ENCODE peak calls at places on chromosomes 1 and 21, in five cellular contexts. U is K562, T is GM12878, J is HepG2, I is H1. S is an unnamed sample.
A peak's percentile ranks its signal among the peaks of the same experiment; 100 is the strongest.

GRCh38 chr1:30908446-30908885 is at the start of gene SDC3:
- DNase-seq in U (peak; percentile 85), T (no peak), J (no peak), I (no peak), S (peak; percentile 58)

GRCh38 chr1:153577624-153578051 is 12.0 kb upstream of the S100A2 start:
- DNase-seq in U (no peak), T (no peak), J (no peak), I (no peak), S (no peak)

GRCh38 chr21:29351691-29352090 is 53.0 kb downstream of the BACH1 start:
- DNase-seq in U (no peak), T (no peak), J (no peak), I (no peak), S (no peak)

GRCh38 chr1:83810160-83810559 is 188.8 kb downstream of the TTLL7 start:
- DNase-seq in U (no peak), T (no peak), J (no peak), I (no peak), S (no peak)

GRCh38 chr21:44477712-44478111 is 22.4 kb downstream of the LRRC3 start:
- DNase-seq in U (no peak), T (no peak), J (no peak), I (no peak), S (no peak)

GRCh38 chr1:66599346-66599745 is 65.4 kb downstream of the SGIP1 start:
- DNase-seq in U (no peak), T (no peak), J (no peak), I (no peak), S (no peak)

GRCh38 chr1:205959789-205960188 is 16.5 kb upstream of the SLC26A9 start:
- DNase-seq in U (no peak), T (no peak), J (no peak), I (no peak), S (no peak)

GRCh38 chr1:164748253-164748899 is 189.4 kb downstream of the PBX1 start:
- DNase-seq in U (no peak), T (no peak), J (peak; percentile 10), I (no peak), S (no peak)

GRCh38 chr1:46399307-46399706 is 5.2 kb downstream of the FAAH start:
- DNase-seq in U (no peak), T (no peak), J (no peak), I (no peak), S (no peak)

GRCh38 chr1:27979151-27979858 is 19.5 kb downstream of the XKR8 start:
- DNase-seq in U (peak; percentile 76), T (peak; percentile 19), J (no peak), I (no peak), S (no peak)

GRCh38 chr1:235986869-235987268 is 78.0 kb downstream of the NID1 start:
- DNase-seq in U (no peak), T (no peak), J (no peak), I (no peak), S (no peak)

GRCh38 chr1:226110249-226111108 is 48.0 kb downstream of the H3-3A start:
- DNase-seq in U (peak; percentile 88), T (peak; percentile 41), J (no peak), I (peak; percentile 74), S (peak; percentile 95)
- TF ChIP-seq POLR2A in U (peak; percentile 60), T (peak; percentile 95), J (no peak), I (no peak), S (peak; percentile 64)

GRCh38 chr1:9239622-9240401 is 5.2 kb downstream of the H6PD start:
- DNase-seq in U (no peak), T (no peak), J (peak; percentile 83), I (no peak), S (peak; percentile 72)

GRCh38 chr1:9242338-9242969 is 7.9 kb downstream of the H6PD start:
- DNase-seq in U (no peak), T (no peak), J (peak; percentile 54), I (no peak), S (no peak)

GRCh38 chr1:9241891-9242290 is 7.3 kb downstream of the H6PD start:
- DNase-seq in U (no peak), T (no peak), J (no peak), I (no peak), S (no peak)

GRCh38 chr1:9238550-9238949 is 4.0 kb downstream of the H6PD start:
- DNase-seq in U (no peak), T (no peak), J (no peak), I (no peak), S (no peak)

DNA sequence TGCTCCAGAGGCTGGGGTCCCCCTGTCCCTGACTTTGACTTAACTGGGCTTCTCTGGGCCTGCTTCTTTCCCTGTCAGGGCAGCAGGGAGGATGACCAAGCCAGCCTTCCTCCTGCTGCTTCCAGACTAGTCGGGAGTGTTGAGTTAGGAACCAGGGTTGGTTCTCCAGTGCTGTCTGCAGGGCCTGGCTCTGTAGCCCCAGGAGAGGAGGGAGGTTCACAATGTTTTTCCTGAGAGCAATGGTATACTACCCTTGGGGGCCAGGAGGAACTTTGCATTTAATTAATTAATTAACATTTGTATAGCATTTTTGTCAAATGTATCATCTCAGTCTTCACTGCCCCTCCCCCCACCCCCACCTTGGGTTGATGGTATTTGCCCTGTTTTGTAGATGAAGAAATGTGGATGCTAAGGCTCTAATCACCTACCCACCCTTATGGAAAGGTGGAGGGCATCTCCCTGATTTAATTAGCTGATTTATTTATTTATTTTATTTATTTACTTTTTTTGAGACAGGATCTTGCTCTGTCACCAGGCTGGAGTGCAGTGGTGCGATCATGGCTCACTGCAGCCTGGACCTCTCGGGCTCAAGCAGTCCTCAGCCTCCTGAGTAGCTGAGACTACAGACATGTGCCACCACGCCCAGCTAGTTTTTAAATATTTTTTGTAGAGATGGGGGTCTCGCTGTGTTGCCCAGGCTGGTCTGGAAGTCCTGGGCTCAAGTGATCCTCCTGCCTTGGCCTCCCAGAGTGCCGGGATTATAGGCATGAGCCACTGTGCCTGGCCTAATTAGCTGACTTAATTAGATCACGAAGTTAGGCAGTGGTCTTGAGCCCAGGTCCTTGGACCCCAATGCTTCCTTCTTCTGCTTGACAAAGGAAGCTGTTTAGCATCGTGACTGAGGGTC is 6.6 kb downstream of the H6PD start:
- DNase-seq in U (no peak), T (no peak), J (no peak), I (no peak), S (no peak)
- TF ChIP-seq TAF1 in U (no peak), T (no peak), J (no peak), I (no peak), S (no peak)

GRCh38 chr21:42937960-42938580 is 12.6 kb upstream of the ERVH48-1 start:
- DNase-seq in U (no peak), T (no peak), J (no peak), I (no peak), S (no peak)

GRCh38 chr21:42942244-42942643 is 16.8 kb upstream of the ERVH48-1 start:
- DNase-seq in U (no peak), T (no peak), J (no peak), I (no peak), S (no peak)

GRCh38 chr21:42941696-42942085 is 16.3 kb upstream of the ERVH48-1 start:
- DNase-seq in U (no peak), T (no peak), J (no peak), I (no peak), S (no peak)

DNA sequence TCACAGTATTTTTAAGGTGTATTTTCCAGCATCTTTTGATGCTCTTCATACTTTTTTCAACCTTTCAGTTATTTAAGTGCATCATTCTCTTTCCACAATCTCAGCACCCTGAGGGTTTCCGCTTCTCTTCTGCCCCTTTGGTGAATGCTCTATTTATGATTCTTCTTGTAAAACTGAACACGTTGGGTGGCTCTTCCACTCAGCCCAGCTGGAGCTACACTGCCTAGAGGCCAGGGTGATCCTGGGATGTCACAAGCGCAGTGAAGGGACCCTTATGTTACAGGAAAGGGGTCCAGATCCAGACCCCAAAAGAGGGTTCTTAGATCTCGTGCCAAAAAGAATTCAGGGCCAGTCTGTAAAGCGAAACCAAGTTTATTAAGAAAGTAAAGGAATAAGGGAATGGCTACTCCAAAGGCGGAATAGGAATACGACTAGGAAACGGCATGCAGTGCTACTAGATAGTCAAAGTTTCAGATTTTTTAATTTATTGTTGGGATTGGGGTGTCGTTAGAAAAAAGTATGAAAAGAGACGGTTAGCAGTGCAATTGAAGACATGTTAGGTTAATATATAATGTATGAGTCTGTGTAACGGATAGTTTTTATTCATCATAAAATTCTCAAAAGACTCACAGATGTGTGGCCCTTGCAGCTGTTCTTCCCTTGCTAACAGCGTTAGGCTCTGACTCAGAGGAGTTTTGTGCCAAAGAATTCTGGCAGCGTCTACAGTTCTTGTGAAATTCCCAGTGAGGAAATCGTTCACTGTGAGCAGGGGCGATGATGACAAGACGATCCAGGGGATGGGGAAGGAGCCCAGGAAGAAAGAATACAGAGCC is 14.4 kb upstream of the ERVH48-1 start:
- DNase-seq in U (no peak), T (no peak), J (peak; percentile 27), I (no peak), S (no peak)
- TF ChIP-seq POLR2AphosphoS5 in U (no peak), T (no peak), J (no peak), I (no peak), S (no peak)

GRCh38 chr1:3955196-3955772 is 55.2 kb upstream of the C1orf174 start:
- DNase-seq in U (no peak), T (no peak), J (no peak), I (no peak), S (no peak)
- TF ChIP-seq POLR2A in U (no peak), T (no peak), J (no peak), I (no peak), S (no peak)

GRCh38 chr1:2893473-2894120 is 92.1 kb upstream of the TTC34 start:
- DNase-seq in U (no peak), T (no peak), J (no peak), I (no peak), S (no peak)

GRCh38 chr1:2894381-2895041 is 93.0 kb upstream of the TTC34 start:
- DNase-seq in U (no peak), T (no peak), J (no peak), I (no peak), S (no peak)

GRCh38 chr1:2896824-2897223 is 95.3 kb upstream of the TTC34 start:
- DNase-seq in U (no peak), T (no peak), J (no peak), I (no peak), S (no peak)
- TF ChIP-seq TAF1 in U (no peak), T (no peak), J (no peak), I (no peak), S (no peak)

DNA sequence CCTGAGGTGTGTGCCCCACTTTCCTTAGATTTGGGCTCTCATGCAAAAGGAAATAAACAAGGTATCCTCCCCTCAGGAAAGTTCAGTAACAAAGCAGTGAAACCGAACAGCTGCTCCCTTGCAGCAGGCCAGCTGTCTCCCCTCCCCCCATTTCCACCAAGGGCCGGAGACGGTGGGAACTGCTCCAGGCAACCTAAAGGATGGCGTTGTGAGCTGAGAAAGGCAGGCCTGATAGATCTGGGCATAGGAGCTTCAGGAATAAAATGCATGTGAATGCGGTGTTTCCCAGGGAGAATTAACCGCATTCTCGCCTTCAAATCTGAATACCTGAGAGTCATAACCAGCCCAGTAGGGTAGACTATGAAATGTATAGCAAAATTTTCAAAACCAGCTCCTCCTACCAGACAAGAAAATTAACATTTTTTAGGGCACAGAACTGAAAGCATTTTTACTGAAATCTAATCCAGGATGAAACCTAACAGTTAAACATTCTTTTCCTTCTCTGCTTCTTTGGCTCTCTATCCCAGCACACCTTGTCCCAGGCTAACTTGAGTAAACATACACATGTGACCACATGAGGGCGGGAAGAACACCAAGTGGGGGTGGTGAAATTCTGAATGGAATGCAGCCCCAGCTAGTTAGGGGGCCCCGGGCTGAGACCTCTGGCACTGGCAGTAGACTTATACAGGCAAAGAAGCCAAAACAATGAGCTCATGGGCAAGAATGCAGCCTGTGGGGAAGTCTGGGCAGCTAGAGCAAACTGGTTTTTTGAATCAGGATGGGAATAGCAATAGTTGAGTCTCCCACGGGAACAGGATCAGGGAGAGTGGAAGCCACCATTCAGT is 11.5 kb downstream of the MCL1 start:
- DNase-seq in U (peak; percentile 61), T (no peak), J (peak; percentile 95), I (peak; percentile 81), S (no peak)
- TF ChIP-seq POLR2AphosphoS5 in U (no peak), T (peak; percentile 44), J (no peak), I (peak; percentile 79), S (peak; percentile 16)

S was measured in GM12891.